ENCODE peak calls at places on chromosomes 11 and 22, in eight cellular contexts. H, E, Y, J, Z, C, N and M are unnamed samples.

GRCh38 chr11:65479184-65480145 is 19.4 kb upstream of the MALAT1 start:
- DNase-seq in H (no peak), E (peak; percentile 83), Y (no peak), J (no peak), Z (no peak), C (no peak), N (peak; percentile 60), M (peak; percentile 71)

GRCh38 chr11:111967651-111968050 is 30.5 kb downstream of the DIXDC1 start:
- DNase-seq in H (no peak), E (no peak), Y (no peak), J (no peak), Z (no peak), C (no peak), N (no peak), M (no peak)

GRCh38 chr11:102007567-102008437 is 39.4 kb upstream of the CFAP300 start:
- DNase-seq in H (peak; percentile 64), E (peak; percentile 76), Y (peak; percentile 57), J (peak; percentile 99), Z (peak; percentile 96), C (peak; percentile 72), N (peak; percentile 39), M (peak; percentile 59)

GRCh38 chr11:102429691-102430090 is 22.9 kb downstream of the TMEM123 start:
- DNase-seq in H (peak; percentile 61), E (no peak), Y (no peak), J (no peak), Z (no peak), C (no peak), N (no peak), M (no peak)

GRCh38 chr11:43547900-43548381 is 132.6 kb upstream of the HSD17B12 start:
- DNase-seq in H (no peak), E (peak; percentile 72), Y (no peak), J (no peak), Z (no peak), C (no peak), N (peak; percentile 88), M (peak; percentile 68)

GRCh38 chr11:123093686-123094085 is 31.8 kb upstream of the HSPA8 start:
- DNase-seq in H (no peak), E (no peak), Y (no peak), J (no peak), Z (no peak), C (no peak), N (no peak), M (no peak)

GRCh38 chr11:99015634-99016454 is 4.9 kb upstream of the CNTN5 start:
- DNase-seq in H (peak; percentile 58), E (peak; percentile 71), Y (peak; percentile 12), J (peak; percentile 50), Z (peak; percentile 74), C (peak; percentile 67), N (peak; percentile 48), M (peak; percentile 70)

GRCh38 chr11:100072131-100072530 is 615.0 kb upstream of the ARHGAP42 start:
- DNase-seq in H (no peak), E (peak; percentile 28), Y (no peak), J (no peak), Z (no peak), C (no peak), N (no peak), M (peak; percentile 6)

GRCh38 chr11:36292311-36292722 is 3.1 kb upstream of the COMMD9 start:
- DNase-seq in H (peak; percentile 72), E (peak; percentile 81), Y (peak; percentile 26), J (no peak), Z (peak; percentile 67), C (peak; percentile 61), N (peak; percentile 71), M (peak; percentile 32)

GRCh38 chr11:117249571-117249970 is 17.1 kb downstream of the RNF214 start:
- DNase-seq in H (no peak), E (no peak), Y (no peak), J (no peak), Z (no peak), C (no peak), N (no peak), M (no peak)

GRCh38 chr11:71489311-71490043 is 36.5 kb downstream of the NADSYN1 start:
- DNase-seq in H (no peak), E (no peak), Y (no peak), J (peak; percentile 35), Z (peak; percentile 15), C (no peak), N (no peak), M (no peak)

GRCh38 chr11:2355000-2355644 is 22.0 kb upstream of the CD81 start:
- DNase-seq in H (no peak), E (no peak), Y (no peak), J (no peak), Z (peak; percentile 41), C (no peak), N (no peak), M (no peak)

GRCh38 chr11:17141156-17141555 is 63.7 kb upstream of the RPS13 start:
- DNase-seq in H (no peak), E (no peak), Y (no peak), J (no peak), Z (no peak), C (no peak), N (no peak), M (no peak)

GRCh38 chr11:17138562-17138961 is 61.1 kb upstream of the RPS13 start:
- DNase-seq in H (no peak), E (no peak), Y (no peak), J (no peak), Z (no peak), C (no peak), N (no peak), M (no peak)

DNA sequence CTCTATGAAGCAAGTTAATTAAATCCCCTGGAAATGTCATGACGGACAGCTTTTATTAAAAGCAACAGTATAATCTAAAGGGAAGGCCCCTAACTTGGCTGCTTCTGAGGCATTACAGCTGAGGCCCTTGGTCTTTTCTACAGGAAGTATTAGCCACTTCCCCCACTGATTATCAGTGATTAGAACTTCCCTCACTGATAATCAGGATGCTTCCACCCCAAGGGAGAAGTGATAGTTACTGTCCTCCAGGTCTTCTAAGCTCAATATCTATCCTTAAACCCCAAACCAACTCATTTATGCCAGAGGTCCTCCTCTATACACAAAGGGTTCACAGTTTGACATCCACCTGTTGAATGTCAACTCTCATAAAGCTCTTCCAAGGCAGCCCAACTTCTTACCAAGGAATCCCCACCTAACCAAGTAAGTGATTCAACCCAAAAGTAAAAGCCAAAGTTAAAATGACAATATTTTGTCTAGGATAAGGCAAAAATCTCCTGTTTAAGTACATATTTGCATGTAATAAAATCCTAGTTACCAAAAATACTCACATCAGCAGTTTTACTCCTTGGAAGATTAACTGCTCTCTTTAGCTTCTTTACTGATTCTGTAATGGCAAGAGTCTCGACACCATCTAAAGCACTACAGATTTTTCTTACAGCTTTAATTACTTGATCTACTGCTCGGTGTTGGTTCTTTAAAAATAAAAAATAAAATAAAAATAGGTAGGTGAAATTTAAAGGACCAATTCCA is 58.6 kb upstream of the RPS13 start:
- DNase-seq in H (no peak), E (no peak), Y (no peak), J (no peak), Z (no peak), C (no peak), N (no peak), M (no peak)
- H3K9me2 ChIP-seq in H (no peaks in the 10 kb centered on the region), E (no peaks in the 10 kb centered on the region), Y (no peaks in the 10 kb centered on the region), J (no peaks in the 10 kb centered on the region), Z (no peaks in the 10 kb centered on the region), C (no peaks in the 10 kb centered on the region), N (no peaks in the 10 kb centered on the region), M (no peaks in the 10 kb centered on the region)

GRCh38 chr22:17108256-17109112 is 12.7 kb downstream of the TMEM121B start:
- DNase-seq in H (no peak), E (no peak), Y (no peak), J (no peak), Z (no peak), C (no peak), N (no peak), M (no peak)

GRCh38 chr22:17106161-17106784 is 14.9 kb downstream of the TMEM121B start:
- DNase-seq in H (no peak), E (peak; percentile 60), Y (no peak), J (no peak), Z (no peak), C (no peak), N (no peak), M (no peak)

GRCh38 chr22:17107547-17107810 is 13.7 kb downstream of the TMEM121B start:
- DNase-seq in H (no peak), E (no peak), Y (no peak), J (no peak), Z (no peak), C (no peak), N (no peak), M (no peak)

GRCh38 chr22:17105143-17106129 is 15.7 kb downstream of the TMEM121B start:
- DNase-seq in H (no peak), E (no peak), Y (no peak), J (no peak), Z (no peak), C (no peak), N (no peak), M (no peak)

GRCh38 chr22:17106785-17107546 is 14.2 kb downstream of the TMEM121B start:
- DNase-seq in H (no peak), E (no peak), Y (no peak), J (no peak), Z (no peak), C (no peak), N (no peak), M (no peak)
- TF ChIP-seq CTCF in H (no peak), E (no peak), Y (no peak), J (no peak), Z (no peak), C (no peak), N (no peak), M (no peak)

GRCh38 chr11:125173556-125173955 is 9.0 kb downstream of the PKNOX2 start:
- DNase-seq in H (no peak), E (no peak), Y (no peak), J (no peak), Z (no peak), C (no peak), N (no peak), M (no peak)
- H3K9me2 ChIP-seq in H (no peaks in the 10 kb centered on the region), E (no peaks in the 10 kb centered on the region), Y (no peaks in the 10 kb centered on the region), J (no peaks in the 10 kb centered on the region), Z (no peaks in the 10 kb centered on the region), C (no peaks in the 10 kb centered on the region), N (no peaks in the 10 kb centered on the region), M (no peaks in the 10 kb centered on the region)

GRCh38 chr11:75813126-75813525 is 1.9 kb upstream of the UVRAG start:
- DNase-seq in H (no peak), E (no peak), Y (no peak), J (peak; percentile 72), Z (peak; percentile 51), C (no peak), N (no peak), M (no peak)

GRCh38 chr11:75813622-75814039 is 1.4 kb upstream of the UVRAG start:
- DNase-seq in H (no peak), E (no peak), Y (no peak), J (peak; percentile 85), Z (peak; percentile 77), C (no peak), N (no peak), M (no peak)

GRCh38 chr11:75815345-75815983 is 454 bp downstream of the UVRAG start:
- DNase-seq in H (peak; percentile 44), E (peak; percentile 78), Y (no peak), J (no peak), Z (peak; percentile 33), C (peak; percentile 46), N (no peak), M (peak; percentile 75)

GRCh38 chr11:75814686-75815344 is at the start of gene UVRAG:
- DNase-seq in H (peak; percentile 99), E (peak; percentile 99), Y (peak; percentile 98), J (peak; percentile 100), Z (peak; percentile 100), C (peak; percentile 97), N (peak; percentile 97), M (peak; percentile 99)

DNA sequence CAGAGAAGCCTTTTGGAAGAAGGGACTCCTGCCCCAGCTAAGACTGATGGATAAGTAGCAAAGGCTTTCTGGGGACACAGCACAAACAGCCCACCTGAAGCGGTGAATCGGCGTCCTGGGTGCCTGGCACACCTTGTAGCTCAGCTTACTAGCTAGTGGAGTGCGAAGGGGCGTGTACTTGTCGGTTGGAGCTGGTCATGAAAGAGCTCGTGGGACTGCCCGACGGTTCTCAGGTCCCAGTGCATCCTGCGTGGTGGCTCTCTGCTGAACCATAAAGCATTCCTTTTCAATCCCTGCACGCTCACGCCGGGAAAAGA is 683 bp upstream of the UVRAG start:
- DNase-seq in H (no peak), E (no peak), Y (no peak), J (no peak), Z (no peak), C (no peak), N (no peak), M (no peak)
- TF ChIP-seq CTCF in H (no peak), E (no peak), Y (no peak), J (no peak), Z (no peak), C (no peak), N (no peak), M (no peak)